ENCODE peak calls at places on chromosomes 4 and X, in ten cellular contexts. X is suprapubic skin, P is thoracic aorta, F is H9, M is PC-3, N is nephron progenitor cell, Y is fibroblast of the aortic adventitia, O is AG10803, B is dorsolateral prefrontal cortex, Z is HCT116. S is an unnamed sample.

GRCh38 chr4:23373269-23373668 is 516.6 kb downstream of the PPARGC1A start:
- DNase-seq in X (no peak), P (no peak), F (no peak), M (peak; percentile 63), N (no peak), Y (peak; percentile 56), O (no peak), B (no peak), Z (no peak), S (no peak)

GRCh38 chr4:87410669-87411068 is 11.7 kb upstream of the NUDT9 start:
- DNase-seq in X (no peak), P (no peak), F (no peak), M (no peak), N (no peak), Y (peak; percentile 41), O (no peak), B (no peak), Z (no peak), S (no peak)

GRCh38 chr4:149279331-149279730 is 536.3 kb downstream of the IQCM start:
- DNase-seq in X (no peak), P (no peak), F (no peak), M (no peak), N (no peak), Y (no peak), O (no peak), B (no peak), Z (no peak), S (no peak)

GRCh38 chr4:176193126-176193525 is 2.3 kb downstream of the SPATA4 start:
- DNase-seq in X (no peak), P (no peak), F (no peak), M (peak; percentile 46), N (no peak), Y (peak; percentile 46), O (peak; percentile 65), B (no peak), Z (no peak), S (no peak)

GRCh38 chrX:113804293-113804692 is 779.6 kb upstream of the HTR2C start:
- DNase-seq in X (no peak), P (no peak), F (peak; percentile 47), M (no peak), N (no peak), Y (no peak), O (no peak), B (no peak), Z (no peak), S (no peak)

GRCh38 chr4:7393491-7394183 is 41.1 kb downstream of the PSAPL1 start:
- DNase-seq in X (peak; percentile 69), P (no peak), F (peak; percentile 19), M (no peak), N (no peak), Y (no peak), O (no peak), B (peak; percentile 16), Z (no peak), S (no peak)

GRCh38 chr4:19386786-19387185 is 864.9 kb upstream of the SLIT2 start:
- DNase-seq in X (no peak), P (no peak), F (no peak), M (peak; percentile 38), N (no peak), Y (no peak), O (peak; percentile 64), B (no peak), Z (no peak), S (no peak)

GRCh38 chrX:23451266-23451665 is 116.6 kb downstream of the PTCHD1 start:
- DNase-seq in X (no peak), P (no peak), F (no peak), M (peak; percentile 7), N (no peak), Y (no peak), O (no peak), B (no peak), Z (no peak), S (no peak)

GRCh38 chr4:89067407-89067806 is 10.4 kb upstream of the FAM13A start:
- DNase-seq in X (no peak), P (no peak), F (no peak), M (no peak), N (no peak), Y (no peak), O (peak; percentile 35), B (no peak), Z (no peak), S (no peak)

GRCh38 chrX:69031181-69031580 is 134.1 kb downstream of the PJA1 start:
- DNase-seq in X (no peak), P (no peak), F (peak; percentile 71), M (peak; percentile 14), N (peak; percentile 38), Y (peak; percentile 7), O (no peak), B (no peak), Z (peak; percentile 10), S (no peak)

GRCh38 chr4:22686156-22686555 is 6.6 kb upstream of the GBA3 start:
- DNase-seq in X (no peak), P (no peak), F (no peak), M (no peak), N (no peak), Y (peak; percentile 19), O (no peak), B (no peak), Z (no peak), S (no peak)

GRCh38 chr4:3710451-3711182 is 55.6 kb upstream of the ADRA2C start:
- DNase-seq in X (peak; percentile 69), P (no peak), F (no peak), M (no peak), N (peak; percentile 71), Y (no peak), O (peak; percentile 23), B (no peak), Z (no peak), S (no peak)

DNA sequence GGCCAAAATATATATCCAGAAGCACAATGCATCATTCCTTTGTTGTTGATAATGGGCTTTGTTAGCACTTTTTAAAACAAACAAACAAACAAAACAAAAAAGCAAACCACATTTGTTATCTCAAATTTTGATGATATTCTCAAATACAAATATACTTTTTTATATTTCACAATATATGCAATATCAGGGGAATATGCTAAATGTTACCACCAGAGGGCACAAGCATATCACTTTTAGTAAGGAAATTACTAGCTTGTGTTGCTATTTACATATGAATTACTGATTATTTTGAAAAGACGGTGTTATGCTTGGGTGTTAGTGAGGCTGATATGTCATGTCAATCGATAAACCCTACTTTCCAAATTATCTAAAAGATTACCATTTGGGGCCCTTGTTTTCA is 29.1 kb downstream of the RIPPLY1 start:
- DNase-seq in X (no peak), P (no peak), F (no peak), M (peak; percentile 70), N (no peak), Y (peak; percentile 63), O (peak; percentile 24), B (no peak), Z (no peak), S (no peak)
- TF ChIP-seq CTCF in X (peak; percentile 47), P (peak; percentile 29), F (peak; percentile 72), M (peak; percentile 78), N (peak; percentile 61), Y (peak; percentile 72), O (peak; percentile 58), B (peak; percentile 64), Z (peak; percentile 23), S (no peak)

GRCh38 chr4:10186228-10187214 is 69.9 kb upstream of the WDR1 start:
- DNase-seq in X (no peak), P (no peak), F (no peak), M (no peak), N (no peak), Y (peak; percentile 29), O (peak; percentile 31), B (no peak), Z (no peak), S (no peak)
- TF ChIP-seq CTCF in X (no peak), P (no peak), F (peak; percentile 43), M (no peak), N (no peak), Y (peak; percentile 29), O (peak; percentile 50), B (peak; percentile 50), Z (peak; percentile 44), S (no peak)

GRCh38 chr4:15162465-15163283 is 160.4 kb downstream of the CPEB2 start:
- DNase-seq in X (no peak), P (no peak), F (no peak), M (peak; percentile 36), N (no peak), Y (peak; percentile 68), O (peak; percentile 49), B (no peak), Z (no peak), S (no peak)
- TF ChIP-seq CTCF in X (no peak), P (no peak), F (peak; percentile 54), M (peak; percentile 60), N (peak; percentile 14), Y (peak; percentile 62), O (peak; percentile 61), B (peak; percentile 64), Z (peak; percentile 25), S (no peak)

DNA sequence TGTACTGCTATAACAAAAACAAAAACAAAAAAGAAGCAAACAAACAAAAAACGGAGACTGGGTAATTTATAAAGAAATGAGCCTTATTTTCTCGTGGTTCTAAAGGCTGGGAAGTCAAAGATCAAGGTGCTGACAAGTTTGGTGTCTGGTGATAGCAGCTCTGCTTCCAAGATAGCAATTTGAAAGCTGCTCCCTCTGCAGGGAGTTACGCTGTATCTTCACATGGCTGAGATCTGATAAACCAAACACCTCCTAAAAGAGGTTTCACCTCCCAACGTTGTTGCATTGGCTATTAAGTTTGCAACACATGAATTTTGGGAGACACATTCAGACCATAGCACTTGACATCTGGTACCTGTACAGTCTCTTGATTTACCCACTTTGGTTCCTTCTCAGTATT is 854.2 kb downstream of the CENPC start:
- DNase-seq in X (no peak), P (no peak), F (peak; percentile 31), M (peak; percentile 31), N (no peak), Y (no peak), O (no peak), B (no peak), Z (no peak), S (no peak)
- TF ChIP-seq CTCF in X (no peak), P (no peak), F (peak; percentile 50), M (peak; percentile 56), N (no peak), Y (no peak), O (no peak), B (no peak), Z (no peak), S (no peak)

DNA sequence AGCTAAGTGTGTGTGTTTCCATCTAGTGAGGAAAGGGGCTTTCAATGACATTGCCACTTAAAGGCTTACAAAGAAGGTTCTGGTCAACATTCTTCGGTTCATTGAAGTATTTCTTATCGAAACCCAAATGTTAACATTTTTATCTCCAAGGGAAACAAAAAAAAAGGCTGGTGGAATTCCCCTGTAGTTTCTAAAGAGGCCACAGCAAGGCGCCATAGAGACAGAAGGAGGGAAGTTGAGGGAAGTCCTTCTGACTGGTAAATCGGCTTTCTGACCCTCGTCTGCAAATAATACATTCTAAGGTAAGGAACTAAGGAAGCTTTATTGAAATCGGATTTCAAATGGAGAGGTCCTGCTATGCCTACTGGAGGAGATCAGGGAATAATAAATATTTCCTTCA is 1.7 kb upstream of the ZFP42 start:
- DNase-seq in X (no peak), P (no peak), F (peak; percentile 72), M (peak; percentile 49), N (peak; percentile 12), Y (no peak), O (no peak), B (no peak), Z (peak; percentile 34), S (no peak)
- TF ChIP-seq CTCF in X (no peak), P (no peak), F (peak; percentile 85), M (peak; percentile 49), N (peak; percentile 34), Y (no peak), O (no peak), B (no peak), Z (peak; percentile 66), S (no peak)

S was measured in activated B cell treated with CpG ODN at 0.5 μM for 24 hours.